ENCODE peak calls at places on chromosome X, in four cellular contexts. J is GM23248, E is choroid plexus epithelial cell, U is KBM-7. L is an unnamed sample.

GRCh38 chrX:41010188-41010846 is 74.9 kb upstream of the USP9X start:
- DNase-seq in J (peak), E (peak), U (peak), L (peak)

GRCh38 chrX:87702795-87703194 is 185.2 kb downstream of the KLHL4 start:
- DNase-seq in J (no peak), E (peak), U (no peak), L (no peak)

GRCh38 chrX:11557120-11557519 is 108.6 kb downstream of the ARHGAP6 start:
- DNase-seq in J (peak), E (peak), U (no peak), L (no peak)

GRCh38 chrX:123087326-123087725 is 96.8 kb upstream of the GRIA3 start:
- DNase-seq in J (peak), E (peak), U (no peak), L (no peak)

GRCh38 chrX:115400960-115401359 is 111.4 kb downstream of the LUZP4 start:
- DNase-seq in J (no peak), E (no peak), U (no peak), L (peak)

GRCh38 chrX:334331-334891 is 15.8 kb upstream of the GTPBP6 start:
- DNase-seq in J (no peak), E (no peak), U (no peak), L (no peak)

GRCh38 chrX:10052906-10053625 is 85.9 kb downstream of the CLDN34 start:
- DNase-seq in J (peak), E (no peak), U (peak), L (no peak)

GRCh38 chrX:55867254-55867653 is 149.7 kb downstream of the RRAGB start:
- DNase-seq in J (peak), E (peak), U (peak), L (no peak)

GRCh38 chrX:46545111-46546005 is at the start of gene ZNF674:
- DNase-seq in J (peak), E (peak), U (peak), L (peak)

GRCh38 chrX:94814216-94814615 is 1140.2 kb downstream of the FAM133A start:
- DNase-seq in J (no peak), E (no peak), U (no peak), L (no peak)

GRCh38 chrX:153334654-153335295 is 822 bp downstream of the ZNF275 start:
- DNase-seq in J (peak), E (no peak), U (no peak), L (no peak)

GRCh38 chrX:103674531-103675454 is 11.7 kb downstream of the MORF4L2 start:
- DNase-seq in J (no peak), E (no peak), U (no peak), L (no peak)

GRCh38 chrX:10952619-10953018 is 158.5 kb upstream of the HCCS start:
- DNase-seq in J (no peak), E (peak), U (no peak), L (no peak)

GRCh38 chrX:152197425-152197824 is 59.0 kb upstream of the MAGEA10 start:
- DNase-seq in J (no peak), E (no peak), U (no peak), L (no peak)

GRCh38 chrX:111868726-111869638 is 7.0 kb upstream of the TRPC5OS start:
- DNase-seq in J (peak), E (peak), U (peak), L (no peak)

GRCh38 chrX:107766470-107767140 is 9.0 kb downstream of the TSC22D3 start:
- DNase-seq in J (peak), E (peak), U (no peak), L (peak)

GRCh38 chrX:129825746-129826505 is 17.8 kb downstream of the ZDHHC9 start:
- DNase-seq in J (no peak), E (no peak), U (no peak), L (no peak)

GRCh38 chrX:119094819-119095218 is 22.0 kb downstream of the CT47C1 start:
- DNase-seq in J (no peak), E (no peak), U (no peak), L (no peak)

GRCh38 chrX:20230406-20230805 is 36.3 kb downstream of the RPS6KA3 start:
- DNase-seq in J (no peak), E (no peak), U (no peak), L (no peak)

GRCh38 chrX:40107291-40108083 is 9.7 kb upstream of the BCOR start:
- DNase-seq in J (peak), E (no peak), U (no peak), L (peak)

GRCh38 chrX:96843566-96843965 is 40.1 kb upstream of the RPA4 start:
- DNase-seq in J (no peak), E (peak), U (no peak), L (peak)

GRCh38 chrX:68832101-68832416 is 3.2 kb downstream of the EFNB1 start:
- DNase-seq in J (peak), E (peak), U (peak), L (peak)

L was measured in H7.